ENCODE peak calls at places on chromosome 17, in five cellular contexts. P is tibial nerve, T is ovary, V is A549, Z is SK-N-SH. W is an unnamed sample.

GRCh38 chr17:61451538-61452300 is 503 bp upstream of the TBX4 start:
- DNase-seq in P (no peak), T (no peak), V (no peak), Z (no peak), W (no peak)

GRCh38 chr17:13228225-13228624 is 210.4 kb upstream of the ELAC2 start:
- DNase-seq in P (no peak), T (no peak), V (no peak), Z (no peak), W (no peak)

GRCh38 chr17:3865166-3865565 is 19.1 kb upstream of the NCBP3 start:
- DNase-seq in P (no peak), T (no peak), V (no peak), Z (no peak), W (peak)

GRCh38 chr17:39009471-39010085 is 42.4 kb upstream of the FBXO47 start:
- DNase-seq in P (no peak), T (no peak), V (no peak), Z (no peak), W (no peak)

GRCh38 chr17:76852843-76853242 is 15.4 kb upstream of the MGAT5B start:
- DNase-seq in P (no peak), T (no peak), V (no peak), Z (no peak), W (no peak)

GRCh38 chr17:15444805-15445204 is 22.6 kb downstream of the CDRT4 start:
- DNase-seq in P (no peak), T (no peak), V (no peak), Z (peak), W (no peak)

GRCh38 chr17:82876149-82876548 is 36.3 kb upstream of the ZNF750 start:
- DNase-seq in P (no peak), T (no peak), V (no peak), Z (no peak), W (peak)

GRCh38 chr17:63279498-63280230 is 166.4 kb downstream of the CYB561 start:
- DNase-seq in P (no peak), T (no peak), V (no peak), Z (no peak), W (no peak)

GRCh38 chr17:16415031-16415924 is at the start of gene TRPV2:
- DNase-seq in P (no peak), T (peak), V (peak), Z (peak), W (peak)

GRCh38 chr17:74742153-74742515 is 5.1 kb downstream of the RAB37 start:
- DNase-seq in P (no peak), T (no peak), V (no peak), Z (no peak), W (no peak)

GRCh38 chr17:39981207-39982068 is 831 bp downstream of the PSMD3 start:
- DNase-seq in P (no peak), T (no peak), V (peak), Z (peak), W (no peak)

GRCh38 chr17:73541111-73541510 is 103.1 kb downstream of the SDK2 start:
- DNase-seq in P (no peak), T (no peak), V (no peak), Z (no peak), W (no peak)

GRCh38 chr17:72184805-72185204 is 64.0 kb downstream of the SOX9 start:
- DNase-seq in P (no peak), T (no peak), V (no peak), Z (no peak), W (no peak)

GRCh38 chr17:42193216-42194132 is 820 bp downstream of the GHDC start:
- DNase-seq in P (no peak), T (no peak), V (no peak), Z (no peak), W (no peak)

GRCh38 chr17:19415311-19415710 is 4.3 kb downstream of the RNF112 start:
- DNase-seq in P (no peak), T (no peak), V (no peak), Z (no peak), W (no peak)

GRCh38 chr17:63542942-63543821 is 7.1 kb upstream of the DCAF7 start:
- DNase-seq in P (no peak), T (no peak), V (no peak), Z (peak), W (no peak)

GRCh38 chr17:10197721-10198508 is 491 bp downstream of the GAS7 start:
- DNase-seq in P (no peak), T (peak), V (no peak), Z (peak), W (peak)

GRCh38 chr17:40112718-40113109 is 9.1 kb upstream of the MSL1 start:
- DNase-seq in P (peak), T (peak), V (no peak), Z (no peak), W (no peak)

GRCh38 chr17:44312396-44313104 is 4.1 kb downstream of the RUNDC3A start:
- DNase-seq in P (no peak), T (no peak), V (no peak), Z (peak), W (no peak)
- TF ChIP-seq EP300 in P (no peak), T (no peak), V (no peak), Z (no peak), W (no peak)

GRCh38 chr17:35789044-35789443 is 6.4 kb downstream of the MMP28 start:
- DNase-seq in P (no peak), T (no peak), V (no peak), Z (no peak), W (no peak)

GRCh38 chr17:35786941-35787432 is 8.5 kb downstream of the MMP28 start:
- DNase-seq in P (no peak), T (no peak), V (no peak), Z (peak), W (peak)

GRCh38 chr17:35788504-35788998 is 6.9 kb downstream of the MMP28 start:
- DNase-seq in P (peak), T (no peak), V (peak), Z (peak), W (peak)

GRCh38 chr17:35780876-35781409 is 14.5 kb downstream of the MMP28 start:
- DNase-seq in P (no peak), T (no peak), V (no peak), Z (no peak), W (no peak)

DNA sequence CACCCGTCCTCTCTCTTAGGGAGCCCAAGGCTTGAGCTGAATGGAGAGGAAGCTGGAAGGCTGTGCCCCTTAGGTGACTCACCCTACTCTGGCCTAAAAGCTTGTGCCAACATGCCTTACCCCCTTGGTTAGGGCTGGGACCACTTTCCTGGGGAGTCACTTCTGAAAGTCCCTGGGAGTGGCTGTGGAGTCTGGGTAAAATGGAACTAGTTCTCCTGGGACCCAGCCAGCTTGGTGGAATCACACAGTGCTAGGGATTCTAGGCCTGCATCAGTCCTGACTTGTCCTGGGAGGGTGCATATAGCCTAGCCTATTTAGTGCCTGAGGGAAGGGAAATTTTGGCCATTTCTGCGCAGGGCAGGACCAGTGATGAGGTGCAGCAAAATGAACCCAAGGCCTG is 10.5 kb downstream of the MMP28 start:
- DNase-seq in P (no peak), T (no peak), V (no peak), Z (no peak), W (no peak)
- TF ChIP-seq EP300 in P (no peak), T (no peak), V (no peak), Z (no peak), W (no peak)

DNA sequence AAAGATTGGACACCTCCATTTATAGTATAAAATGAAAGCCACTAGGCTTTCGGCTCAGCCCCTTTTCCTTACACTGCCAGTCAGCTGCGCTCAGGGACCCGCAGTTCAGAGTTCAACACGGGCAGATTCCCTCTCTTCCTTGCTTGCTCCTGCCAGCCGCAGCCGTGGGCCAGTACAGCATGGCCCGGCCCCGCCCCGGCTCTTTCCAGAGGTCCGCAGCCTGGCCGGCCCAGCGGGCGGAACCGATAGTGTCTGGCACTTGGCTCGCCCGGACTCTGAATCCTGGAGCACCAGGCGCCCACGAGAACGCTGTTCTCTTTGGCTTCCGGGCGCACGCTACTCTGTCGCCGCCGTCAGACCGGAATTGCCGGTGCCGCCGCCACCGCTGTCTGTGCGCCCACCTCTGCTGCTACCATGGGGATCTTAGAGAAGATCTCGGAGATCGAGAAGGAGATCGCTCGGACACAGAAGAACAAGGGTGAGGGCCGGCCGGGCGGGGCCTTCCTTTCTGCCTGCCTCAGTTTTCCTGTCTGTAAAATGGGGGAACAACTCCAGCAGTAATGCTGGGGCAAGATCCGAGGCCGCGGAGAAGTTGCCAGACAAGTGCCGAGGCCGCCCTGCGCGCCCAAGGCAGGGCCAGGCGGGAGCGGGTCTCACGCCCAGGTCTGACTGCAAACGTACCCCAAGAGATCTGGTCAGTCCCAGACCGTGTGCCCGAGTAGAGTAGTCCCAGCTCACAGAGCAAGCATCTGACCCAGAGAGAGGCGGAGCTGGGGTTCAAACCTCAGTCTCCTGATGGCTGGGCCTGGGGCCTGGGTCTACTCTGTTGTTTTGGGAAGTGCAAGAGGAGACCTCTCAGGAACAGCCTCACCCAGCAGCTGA is at the start of gene DRG2:
- DNase-seq in P (peak), T (peak), V (peak), Z (peak), W (peak)
- TF ChIP-seq EP300 in P (peak), T (no peak), V (no peak), Z (no peak), W (no peak)

DNA sequence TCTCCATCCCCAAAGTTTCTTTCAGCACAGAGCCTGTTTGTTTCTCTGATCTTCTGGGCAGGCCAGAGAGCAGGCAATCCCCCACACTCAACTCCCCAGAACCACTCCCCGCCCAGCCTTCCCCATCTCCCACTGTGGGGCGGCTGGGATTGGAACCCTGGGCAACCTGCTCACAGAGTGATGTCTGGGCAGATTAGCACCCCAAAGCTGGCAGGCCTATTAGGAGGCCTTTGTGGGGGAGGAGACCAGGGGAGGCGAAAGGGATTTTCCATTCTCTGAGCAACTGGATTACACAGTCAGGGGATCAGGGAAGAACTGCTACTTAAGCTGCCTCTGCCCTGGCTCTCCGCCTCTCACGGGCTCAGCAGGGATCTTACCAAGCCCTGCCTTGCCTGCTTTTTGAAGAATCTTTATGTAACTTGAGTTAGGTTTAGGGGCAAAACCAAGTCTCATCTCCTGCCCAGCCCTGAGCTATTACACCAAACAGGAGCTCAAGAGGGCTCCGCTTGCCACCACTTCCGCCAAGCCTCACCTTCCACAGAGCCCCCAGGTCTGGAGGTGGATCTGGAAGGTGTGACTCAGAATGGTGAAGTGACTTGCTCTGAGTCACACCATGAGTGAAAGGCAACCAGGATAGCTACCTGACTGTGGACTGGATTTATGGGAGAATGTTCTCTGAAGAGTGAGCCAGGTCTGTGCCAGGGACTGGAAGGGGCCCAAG is 16.0 kb upstream of the LHX1 start:
- DNase-seq in P (no peak), T (no peak), V (peak), Z (no peak), W (no peak)
- TF ChIP-seq EP300 in P (no peak), T (no peak), V (no peak), Z (no peak), W (no peak)

GRCh38 chr17:11932337-11932898 is 64.9 kb downstream of the ZNF18 start:
- DNase-seq in P (no peak), T (no peak), V (no peak), Z (no peak), W (no peak)
- TF ChIP-seq EP300 in P (no peak), T (no peak), V (no peak), Z (no peak), W (no peak)

GRCh38 chr17:29214215-29215146 is 32.2 kb upstream of the CRYBA1 start:
- DNase-seq in P (no peak), T (no peak), V (no peak), Z (no peak), W (no peak)

GRCh38 chr17:29216181-29216580 is 30.5 kb upstream of the CRYBA1 start:
- DNase-seq in P (no peak), T (no peak), V (no peak), Z (no peak), W (no peak)

GRCh38 chr17:29215174-29215573 is 31.5 kb upstream of the CRYBA1 start:
- DNase-seq in P (no peak), T (no peak), V (no peak), Z (no peak), W (no peak)

GRCh38 chr17:29216856-29217255 is 29.8 kb upstream of the CRYBA1 start:
- DNase-seq in P (no peak), T (no peak), V (no peak), Z (no peak), W (no peak)

DNA sequence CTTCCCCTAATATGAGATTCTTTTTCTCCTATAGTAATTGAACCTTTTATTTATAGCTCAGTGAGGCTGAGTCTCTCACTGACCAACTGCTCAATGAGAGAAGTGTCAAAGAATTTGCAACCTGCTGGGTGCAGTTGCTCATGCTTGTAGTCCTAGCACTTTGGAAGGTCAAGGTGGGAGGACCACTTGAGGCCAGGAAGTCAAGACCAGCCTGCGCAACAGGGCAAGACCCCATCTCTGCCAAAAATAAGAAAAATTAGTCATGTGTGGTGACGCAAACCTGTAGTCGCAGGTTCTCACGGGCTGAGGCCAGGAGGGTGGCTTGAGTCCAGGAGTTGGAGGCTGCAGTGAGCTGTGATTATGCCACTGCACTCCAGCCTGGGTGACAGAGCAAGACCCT is 30.9 kb upstream of the CRYBA1 start:
- DNase-seq in P (no peak), T (no peak), V (no peak), Z (no peak), W (peak)
- TF ChIP-seq EP300 in P (no peak), T (no peak), V (no peak), Z (no peak), W (no peak)

GRCh38 chr17:44348234-44348987 is 3.3 kb downstream of the GRN start:
- DNase-seq in P (peak), T (no peak), V (no peak), Z (no peak), W (peak)

GRCh38 chr17:44346064-44346844 is 1.2 kb downstream of the GRN start:
- DNase-seq in P (no peak), T (no peak), V (no peak), Z (peak), W (no peak)

GRCh38 chr17:44343510-44344209 is 1.4 kb upstream of the GRN start:
- DNase-seq in P (no peak), T (no peak), V (no peak), Z (no peak), W (no peak)

GRCh38 chr17:44345497-44346026 is 460 bp downstream of the GRN start:
- DNase-seq in P (peak), T (peak), V (peak), Z (peak), W (peak)

DNA sequence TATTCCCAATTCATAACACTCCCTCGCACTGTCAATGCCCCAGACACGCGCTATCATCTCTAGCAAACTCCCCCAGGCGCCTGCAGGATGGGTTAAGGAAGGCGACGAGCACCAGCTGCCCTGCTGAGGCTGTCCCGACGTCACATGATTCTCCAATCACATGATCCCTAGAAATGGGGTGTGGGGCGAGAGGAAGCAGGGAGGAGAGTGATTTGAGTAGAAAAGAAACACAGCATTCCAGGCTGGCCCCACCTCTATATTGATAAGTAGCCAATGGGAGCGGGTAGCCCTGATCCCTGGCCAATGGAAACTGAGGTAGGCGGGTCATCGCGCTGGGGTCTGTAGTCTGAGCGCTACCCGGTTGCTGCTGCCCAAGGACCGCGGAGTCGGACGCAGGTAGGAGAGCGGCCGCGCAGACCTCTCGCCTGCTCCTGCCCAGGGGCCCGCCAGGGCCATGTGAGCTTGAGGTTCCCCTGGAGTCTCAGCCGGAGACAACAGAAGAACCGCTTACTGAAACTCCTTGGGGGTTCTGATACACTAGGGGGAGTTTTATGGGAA is at the start of gene GRN:
- DNase-seq in P (peak), T (peak), V (peak), Z (peak), W (peak)
- TF ChIP-seq EP300 in P (peak), T (no peak), V (no peak), Z (peak), W (no peak)

DNA sequence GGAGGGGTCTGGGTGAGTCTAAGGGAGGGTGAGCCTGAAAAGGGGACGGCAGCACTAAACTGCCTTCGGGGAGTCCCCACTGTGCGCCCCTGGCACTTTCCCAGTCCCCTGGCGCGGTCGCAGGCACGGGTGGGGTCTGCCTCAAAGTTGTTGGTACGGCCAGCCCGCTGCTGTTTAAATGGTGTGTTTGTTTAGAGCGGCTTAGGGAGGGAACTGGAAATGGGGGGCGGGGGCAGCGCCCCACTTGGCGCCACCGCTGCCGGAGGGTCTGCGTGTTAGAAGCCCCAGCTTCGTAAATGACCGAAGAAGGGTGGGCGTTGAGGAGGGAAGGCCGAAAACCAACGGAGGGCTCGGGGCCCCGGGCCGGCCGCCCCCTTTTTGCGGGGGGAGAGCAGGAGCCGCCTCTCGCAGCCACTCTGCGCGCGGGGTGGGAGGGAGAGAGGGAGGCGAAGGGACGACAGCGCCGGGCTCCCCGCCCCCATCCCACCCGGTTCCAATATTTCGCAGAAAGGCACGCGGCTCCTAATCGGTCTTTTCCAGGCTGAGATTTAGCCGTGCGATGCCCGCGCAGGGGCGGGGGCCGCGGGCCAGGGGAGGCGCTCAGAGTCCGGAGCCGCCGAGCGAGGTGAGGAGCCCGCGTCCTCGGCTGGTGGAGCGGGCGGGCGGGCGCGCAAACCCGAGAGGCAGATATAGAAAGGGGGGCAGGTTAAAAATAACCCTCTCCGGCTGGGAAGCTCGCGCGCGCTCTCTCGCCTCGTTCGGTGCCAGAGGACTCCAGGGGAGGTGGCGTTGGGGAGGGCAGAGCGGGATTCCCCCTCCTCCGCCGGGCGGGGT is 55.0 kb downstream of the SREBF1 start:
- DNase-seq in P (peak), T (peak), V (peak), Z (peak), W (peak)
- TF ChIP-seq EP300 in P (no peak), T (no peak), V (no peak), Z (no peak), W (no peak)

GRCh38 chr17:34578656-34579016 is 746 bp upstream of the TMEM132E start:
- DNase-seq in P (no peak), T (no peak), V (no peak), Z (no peak), W (no peak)
- TF ChIP-seq EP300 in P (no peak), T (no peak), V (no peak), Z (no peak), W (no peak)

GRCh38 chr17:55283256-55283965 is 18.7 kb downstream of the HLF start:
- DNase-seq in P (no peak), T (no peak), V (no peak), Z (no peak), W (no peak)
- TF ChIP-seq EP300 in P (no peak), T (no peak), V (no peak), Z (no peak), W (no peak)